ENCODE peak calls at places on chromosomes 12 and 14, in seven cellular contexts. One of them, this sample, is unnamed.

GRCh38 chr14:21084988-21085853 is 13.2 kb downstream of the ZNF219 start:
- DNase-seq in T-helper 1 cell: no peak
- DNase-seq in NCI-H510A: no peak
- DNase-seq in EL: peak
- DNase-seq in activated naive CD4-positive, alpha-beta T cell treated with Interleukin-2 at 50 U/mL for 16 hours: no peak
- DNase-seq in Calu3: no peak
- DNase-seq in IMR-90: peak
- DNase-seq in this sample: peak

GRCh38 chr12:33825986-33826602 is 196.2 kb upstream of the ALG10 start:
- DNase-seq in T-helper 1 cell: no peak
- DNase-seq in EL: no peak
- DNase-seq in activated naive CD4-positive, alpha-beta T cell treated with Interleukin-2 at 50 U/mL for 16 hours: no peak
- DNase-seq in NCI-H510A: no peak
- DNase-seq in IMR-90: no peak
- DNase-seq in Calu3: no peak
- DNase-seq in this sample: no peak

GRCh38 chr12:63103489-63104131 is 47.4 kb downstream of the AVPR1A start:
- DNase-seq in NCI-H510A: no peak
- DNase-seq in IMR-90: peak
- DNase-seq in T-helper 1 cell: no peak
- DNase-seq in EL: peak
- DNase-seq in activated naive CD4-positive, alpha-beta T cell treated with Interleukin-2 at 50 U/mL for 16 hours: no peak
- DNase-seq in Calu3: peak
- DNase-seq in this sample: no peak

GRCh38 chr14:96264850-96265249 is 8.8 kb downstream of the BDKRB1 start:
- DNase-seq in NCI-H510A: no peak
- DNase-seq in Calu3: no peak
- DNase-seq in T-helper 1 cell: no peak
- DNase-seq in activated naive CD4-positive, alpha-beta T cell treated with Interleukin-2 at 50 U/mL for 16 hours: no peak
- DNase-seq in IMR-90: peak
- DNase-seq in EL: peak
- DNase-seq in this sample: peak

GRCh38 chr12:7787574-7788315 is 1.5 kb upstream of the NANOG start:
- DNase-seq in activated naive CD4-positive, alpha-beta T cell treated with Interleukin-2 at 50 U/mL for 16 hours: no peak
- DNase-seq in NCI-H510A: no peak
- DNase-seq in IMR-90: no peak
- DNase-seq in Calu3: no peak
- DNase-seq in T-helper 1 cell: no peak
- DNase-seq in EL: no peak
- DNase-seq in this sample: no peak

GRCh38 chr14:52069617-52070431 is 965 bp upstream of the NID2 start:
- DNase-seq in T-helper 1 cell: no peak
- DNase-seq in IMR-90: peak
- DNase-seq in Calu3: no peak
- DNase-seq in NCI-H510A: no peak
- DNase-seq in EL: peak
- DNase-seq in activated naive CD4-positive, alpha-beta T cell treated with Interleukin-2 at 50 U/mL for 16 hours: peak
- DNase-seq in this sample: peak

GRCh38 chr14:96359959-96360358 is 3.2 kb downstream of the ATG2B start:
- DNase-seq in Calu3: no peak
- DNase-seq in NCI-H510A: no peak
- DNase-seq in T-helper 1 cell: no peak
- DNase-seq in EL: no peak
- DNase-seq in activated naive CD4-positive, alpha-beta T cell treated with Interleukin-2 at 50 U/mL for 16 hours: no peak
- DNase-seq in IMR-90: no peak
- DNase-seq in this sample: no peak

GRCh38 chr14:105351920-105352871 is 37.6 kb downstream of the PACS2 start:
- DNase-seq in EL: peak
- DNase-seq in T-helper 1 cell: peak
- DNase-seq in NCI-H510A: peak
- DNase-seq in activated naive CD4-positive, alpha-beta T cell treated with Interleukin-2 at 50 U/mL for 16 hours: peak
- DNase-seq in Calu3: peak
- DNase-seq in IMR-90: peak
- DNase-seq in this sample: peak

GRCh38 chr12:11130382-11130781 is 4.1 kb downstream of the TAS2R30 start:
- DNase-seq in Calu3: no peak
- DNase-seq in IMR-90: no peak
- DNase-seq in EL: no peak
- DNase-seq in T-helper 1 cell: no peak
- DNase-seq in NCI-H510A: no peak
- DNase-seq in activated naive CD4-positive, alpha-beta T cell treated with Interleukin-2 at 50 U/mL for 16 hours: no peak
- DNase-seq in this sample: no peak

GRCh38 chr12:77064891-77065360 is 443 bp downstream of the E2F7 start:
- DNase-seq in Calu3: peak
- DNase-seq in IMR-90: no peak
- DNase-seq in EL: no peak
- DNase-seq in NCI-H510A: peak
- DNase-seq in activated naive CD4-positive, alpha-beta T cell treated with Interleukin-2 at 50 U/mL for 16 hours: peak
- DNase-seq in T-helper 1 cell: no peak
- DNase-seq in this sample: no peak

GRCh38 chr12:38934696-38935095 is 29.3 kb upstream of the CPNE8 start:
- DNase-seq in IMR-90: no peak
- DNase-seq in activated naive CD4-positive, alpha-beta T cell treated with Interleukin-2 at 50 U/mL for 16 hours: no peak
- DNase-seq in EL: no peak
- DNase-seq in NCI-H510A: no peak
- DNase-seq in Calu3: no peak
- DNase-seq in T-helper 1 cell: no peak
- DNase-seq in this sample: peak

GRCh38 chr14:50527970-50528369 is 4.4 kb downstream of the MAP4K5 start:
- DNase-seq in Calu3: no peak
- DNase-seq in IMR-90: peak
- DNase-seq in EL: peak
- DNase-seq in NCI-H510A: no peak
- DNase-seq in activated naive CD4-positive, alpha-beta T cell treated with Interleukin-2 at 50 U/mL for 16 hours: no peak
- DNase-seq in T-helper 1 cell: no peak
- DNase-seq in this sample: peak

This sample was measured in astrocyte.